ENCODE peak calls at places on chromosomes 2 and 18, in ten cellular contexts. B is psoas muscle, Q is GM23338, U is left ventricle myocardium inferior, I is mucosa of descending colon, T is tibial nerve, R is mammary epithelial cell, D is colonic mucosa, J is transverse colon, W is kidney. M is an unnamed sample.

GRCh38 chr2:73292316-73292905 is 937 bp downstream of the EGR4 start:
- DNase-seq in B (no peak), I (no peak), U (no peak), R (no peak), W (peak; percentile 69), D (no peak), Q (peak; percentile 21), J (no peak), T (no peak), M (no peak)

GRCh38 chr2:160077912-160078585 is 15.6 kb upstream of the PLA2R1 start:
- DNase-seq in T (no peak), Q (no peak), D (peak; percentile 34), I (no peak), R (peak; percentile 17), B (no peak), J (no peak), W (no peak), U (no peak), M (no peak)

GRCh38 chr2:231900486-231900942 is 25.7 kb downstream of the NPPC start:
- DNase-seq in T (peak; percentile 34), B (peak; percentile 81), J (peak; percentile 84), W (peak; percentile 83), D (peak; percentile 89), Q (peak; percentile 94), R (peak; percentile 36), U (peak; percentile 76), I (peak; percentile 87), M (no peak)

GRCh38 chr2:55364189-55365055 is 55.2 kb downstream of the CCDC88A start:
- DNase-seq in J (no peak), D (peak; percentile 26), W (no peak), I (no peak), R (peak; percentile 92), U (no peak), T (no peak), B (no peak), Q (no peak), M (no peak)

GRCh38 chr2:9883897-9884296 is 40.6 kb downstream of the TAF1B start:
- DNase-seq in I (no peak), U (no peak), B (peak; percentile 56), R (no peak), D (no peak), T (no peak), Q (no peak), J (no peak), W (no peak), M (no peak)

GRCh38 chr18:38459086-38459485 is 893.5 kb upstream of the CELF4 start:
- DNase-seq in B (no peak), I (no peak), D (no peak), U (no peak), J (no peak), T (no peak), Q (no peak), R (no peak), W (no peak), M (peak; percentile 19)

GRCh38 chr18:57397440-57397839 is 37.7 kb upstream of the ONECUT2 start:
- DNase-seq in B (no peak), T (no peak), D (no peak), U (no peak), Q (no peak), W (no peak), R (peak; percentile 25), J (no peak), I (no peak), M (no peak)

GRCh38 chr2:157439792-157440186 is 4.1 kb downstream of the CYTIP start:
- DNase-seq in Q (no peak), J (peak; percentile 35), W (no peak), R (no peak), U (no peak), T (no peak), B (no peak), I (no peak), D (peak; percentile 62), M (no peak)

GRCh38 chr2:127149384-127149783 is 42.4 kb upstream of the BIN1 start:
- DNase-seq in J (no peak), Q (no peak), R (peak; percentile 91), B (no peak), U (no peak), W (no peak), D (no peak), T (no peak), I (no peak), M (no peak)

GRCh38 chr2:234102112-234102511 is 51.6 kb downstream of the SPP2 start:
- DNase-seq in T (no peak), W (no peak), R (peak; percentile 70), U (no peak), D (no peak), Q (peak; percentile 12), J (peak; percentile 12), B (no peak), I (no peak), M (peak; percentile 46)

GRCh38 chr2:11732587-11732986 is 13.8 kb upstream of the LPIN1 start:
- DNase-seq in T (no peak), U (no peak), Q (no peak), J (no peak), W (no peak), I (no peak), D (no peak), B (no peak), R (no peak), M (no peak)

GRCh38 chr2:67103161-67103560 is 294.0 kb upstream of the ETAA1 start:
- DNase-seq in B (no peak), Q (no peak), R (no peak), D (no peak), J (no peak), T (no peak), U (no peak), I (no peak), W (no peak), M (no peak)

GRCh38 chr18:75363446-75364225 is 63.9 kb downstream of the SMIM21 start:
- DNase-seq in U (no peak), W (no peak), T (no peak), D (no peak), B (no peak), J (no peak), R (no peak), I (no peak), Q (no peak), M (no peak)

GRCh38 chr2:128091691-128092050 is 671 bp downstream of the UGGT1 start:
- DNase-seq in T (no peak), I (no peak), W (no peak), Q (no peak), D (no peak), B (no peak), J (peak; percentile 9), R (peak; percentile 24), U (no peak), M (no peak)

GRCh38 chr2:156908825-156909224 is 348.7 kb upstream of the GALNT5 start:
- DNase-seq in D (no peak), J (no peak), B (no peak), R (peak; percentile 89), W (no peak), I (no peak), T (no peak), Q (no peak), U (no peak), M (no peak)

DNA sequence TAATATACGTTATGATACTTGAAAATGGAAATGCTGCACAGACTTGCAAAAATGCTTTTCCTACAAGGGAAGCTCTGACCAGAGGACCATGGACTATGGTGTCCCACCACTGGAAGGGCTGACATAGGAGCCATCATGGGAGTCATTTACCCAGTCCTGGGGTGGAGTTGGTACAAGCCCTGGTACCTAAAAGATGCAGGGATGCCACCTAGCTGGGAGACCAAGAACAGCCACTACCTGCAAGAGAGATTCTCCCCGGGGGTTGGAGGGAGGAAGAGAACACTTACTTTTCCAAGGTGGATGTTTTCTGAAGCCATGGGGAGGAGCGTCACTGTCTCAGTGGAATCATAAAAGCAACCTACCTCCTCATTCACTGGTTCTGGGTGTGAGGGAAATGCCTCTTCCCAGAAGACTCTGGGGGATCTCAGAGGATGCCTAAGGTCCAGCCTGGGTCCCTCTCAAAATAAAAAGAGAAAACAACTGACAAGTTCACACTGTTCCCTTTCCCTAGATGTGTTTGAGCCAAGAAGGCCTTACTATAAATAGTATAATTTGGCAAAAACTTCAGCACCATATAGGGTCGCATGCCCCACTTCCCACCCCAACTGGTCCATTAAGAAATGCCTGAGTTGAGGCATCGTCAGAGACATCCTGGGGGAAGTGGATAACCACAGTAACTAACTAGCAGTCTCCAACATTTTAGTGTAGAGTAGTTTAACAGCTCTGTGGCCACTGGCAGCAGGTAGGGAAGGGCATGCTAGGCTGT is 39.9 kb downstream of the REEP1 start:
- DNase-seq in J (no peak), U (no peak), D (peak; percentile 39), B (no peak), Q (peak; percentile 47), I (no peak), W (no peak), R (no peak), T (no peak), M (no peak)
- TF ChIP-seq CTCF in J (no peak), U (peak; percentile 52), D (no peak), B (peak; percentile 22), Q (peak; percentile 38), I (no peak), W (peak; percentile 17), R (peak; percentile 50), T (no peak), M (no peak)

GRCh38 chr2:121362226-121362625 is 77.2 kb upstream of the TFCP2L1 start:
- DNase-seq in D (no peak), U (no peak), Q (no peak), B (no peak), J (no peak), T (no peak), W (no peak), I (no peak), R (no peak), M (no peak)
- H3K36me3 ChIP-seq in D (no peaks in the 10 kb centered on the region), U (peaks cover 58% of the 10 kb centered on the region), Q (peaks cover 6% of the 10 kb centered on the region), B (peaks cover 4% of the 10 kb centered on the region), J (no peaks in the 10 kb centered on the region), T (peaks cover 87% of the 10 kb centered on the region), W (peaks cover 37% of the 10 kb centered on the region), I (no peaks in the 10 kb centered on the region), R (peaks cover 25% of the 10 kb centered on the region), M (no peaks in the 10 kb centered on the region)

GRCh38 chr2:237498341-237498740 is 11.3 kb downstream of the MLPH start:
- DNase-seq in Q (no peak), U (no peak), R (no peak), J (no peak), W (peak; percentile 30), B (no peak), D (no peak), T (no peak), I (no peak), M (no peak)
- H3K4me1 ChIP-seq in Q (no peaks in the 10 kb centered on the region), U (peaks cover 16% of the 10 kb centered on the region), R (peaks cover 6% of the 10 kb centered on the region), J (peaks cover 18% of the 10 kb centered on the region), W (no peaks in the 10 kb centered on the region), B (no peaks in the 10 kb centered on the region), D (no peaks in the 10 kb centered on the region), T (no peaks in the 10 kb centered on the region), I (peaks cover 3% of the 10 kb centered on the region), M (peaks cover 8% of the 10 kb centered on the region)

DNA sequence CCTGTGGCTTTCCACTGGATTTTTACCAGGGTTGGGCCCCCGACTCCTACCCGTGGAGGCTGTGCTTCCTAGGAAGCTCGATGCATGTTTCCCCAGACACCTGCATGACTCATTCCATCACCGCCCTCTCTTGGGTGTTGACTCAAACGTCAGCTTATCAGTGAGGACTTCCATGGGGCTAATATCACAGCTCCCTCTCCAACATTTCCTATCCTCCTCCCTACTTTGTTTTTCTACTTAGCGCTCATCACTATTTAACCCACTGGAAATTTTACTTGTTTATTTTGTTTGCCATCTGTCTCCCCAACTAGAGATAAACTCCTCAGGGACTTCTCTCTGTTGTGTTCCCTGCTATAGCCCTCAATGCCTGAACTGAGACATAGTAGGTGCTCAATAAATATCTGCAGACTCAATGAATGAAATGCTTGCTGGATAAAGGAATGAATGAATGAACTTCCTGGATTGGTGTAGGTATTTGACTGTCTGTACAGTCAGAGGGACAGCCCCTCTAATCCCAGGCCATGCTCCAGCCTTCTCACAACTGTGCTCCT is 89.7 kb upstream of the MSH2 start:
- DNase-seq in B (no peak), I (peak; percentile 54), W (no peak), R (peak; percentile 65), Q (peak; percentile 48), T (no peak), U (no peak), J (peak; percentile 73), D (peak; percentile 82), M (no peak)
- TF ChIP-seq CTCF in B (no peak), I (no peak), W (no peak), R (peak; percentile 26), Q (no peak), T (no peak), U (no peak), J (no peak), D (no peak), M (no peak)